ENCODE peak calls at places on chromosomes 13 and 19, in nine cellular contexts. B is dorsolateral prefrontal cortex; D is mucosa of descending colon; I is CD8-positive, alpha-beta T cell; O is ascending aorta; V is tibial nerve; T is GM12865; F is upper lobe of right lung; A is kidney epithelial cell. H is an unnamed sample.

GRCh38 chr13:33249066-33249465 is 36.5 kb downstream of the STARD13 start:
- DNase-seq in B (no peak), D (no peak), I (no peak), O (no peak), V (no peak), T (no peak), F (no peak), A (no peak), H (no peak)

GRCh38 chr19:33840382-33840781 is 43.7 kb downstream of the KCTD15 start:
- DNase-seq in B (no peak), D (no peak), I (no peak), O (no peak), V (no peak), T (no peak), F (peak; percentile 11), A (no peak), H (no peak)

GRCh38 chr13:27619093-27619705 is 1.1 kb downstream of the LNX2 start:
- DNase-seq in B (no peak), D (no peak), I (no peak), O (no peak), V (no peak), T (no peak), F (no peak), A (no peak), H (no peak)

GRCh38 chr13:79867248-79867647 is 386.3 kb downstream of the NDFIP2 start:
- DNase-seq in B (no peak), D (no peak), I (no peak), O (no peak), V (no peak), T (no peak), F (no peak), A (no peak), H (no peak)

GRCh38 chr19:46115396-46116109 is 8.9 kb downstream of the IGFL3 start:
- DNase-seq in B (no peak), D (no peak), I (no peak), O (no peak), V (no peak), T (peak; percentile 46), F (no peak), A (peak; percentile 63), H (no peak)

GRCh38 chr19:56671613-56671994 is at the start of gene ZNF835:
- DNase-seq in B (peak; percentile 97), D (peak; percentile 89), I (peak; percentile 80), O (peak; percentile 63), V (peak; percentile 81), T (peak; percentile 59), F (peak; percentile 94), A (peak; percentile 23), H (no peak)

GRCh38 chr19:12785431-12786011 is 5.8 kb upstream of the JUNB start:
- DNase-seq in B (no peak), D (peak; percentile 46), I (no peak), O (no peak), V (no peak), T (no peak), F (peak; percentile 74), A (no peak), H (no peak)

GRCh38 chr19:1904385-1905070 is 671 bp upstream of the ADAT3 start:
- DNase-seq in B (no peak), D (peak; percentile 45), I (no peak), O (no peak), V (no peak), T (peak; percentile 90), F (no peak), A (peak; percentile 44), H (no peak)

GRCh38 chr19:45404557-45405434 is at the start of gene PPP1R13L:
- DNase-seq in B (no peak), D (peak; percentile 92), I (peak; percentile 28), O (peak; percentile 69), V (no peak), T (peak; percentile 58), F (peak; percentile 95), A (peak; percentile 70), H (no peak)

GRCh38 chr19:9741476-9742171 is 26.9 kb downstream of the ZNF846 start:
- DNase-seq in B (no peak), D (no peak), I (no peak), O (no peak), V (no peak), T (no peak), F (no peak), A (no peak), H (no peak)

GRCh38 chr19:19205416-19206410 is 2.5 kb upstream of the NR2C2AP start:
- DNase-seq in B (peak; percentile 42), D (no peak), I (no peak), O (no peak), V (no peak), T (no peak), F (no peak), A (no peak), H (no peak)

GRCh38 chr19:36058481-36059179 is 3.9 kb downstream of the WDR62 start:
- DNase-seq in B (no peak), D (no peak), I (no peak), O (no peak), V (no peak), T (no peak), F (no peak), A (no peak), H (no peak)

GRCh38 chr19:42281175-42282035 is 12.4 kb downstream of the CIC start:
- DNase-seq in B (peak; percentile 73), D (no peak), I (no peak), O (no peak), V (peak; percentile 61), T (no peak), F (no peak), A (no peak), H (peak; percentile 34)
- TF ChIP-seq CTCF in B (no peak), D (no peak), I (no peak), O (no peak), V (peak; percentile 29), T (no peak), F (no peak), A (no peak), H (no peak)

GRCh38 chr13:50082426-50083283 is 67.4 kb downstream of the KCNRG start:
- DNase-seq in B (peak; percentile 15), D (peak; percentile 95), I (peak; percentile 71), O (no peak), V (peak; percentile 36), T (peak; percentile 87), F (peak; percentile 90), A (peak; percentile 77), H (peak; percentile 43)

GRCh38 chr13:50081899-50082425 is 66.7 kb downstream of the KCNRG start:
- DNase-seq in B (peak; percentile 99), D (peak; percentile 98), I (peak; percentile 97), O (peak; percentile 95), V (peak; percentile 96), T (peak; percentile 99), F (peak; percentile 98), A (peak; percentile 86), H (peak; percentile 99)

GRCh38 chr13:50080856-50081105 is 65.5 kb downstream of the KCNRG start:
- DNase-seq in B (no peak), D (no peak), I (no peak), O (no peak), V (no peak), T (peak; percentile 54), F (no peak), A (no peak), H (no peak)

GRCh38 chr13:50081106-50081898 is 66.1 kb downstream of the KCNRG start:
- DNase-seq in B (no peak), D (peak; percentile 74), I (peak; percentile 32), O (no peak), V (no peak), T (peak; percentile 63), F (peak; percentile 80), A (no peak), H (peak; percentile 53)

DNA sequence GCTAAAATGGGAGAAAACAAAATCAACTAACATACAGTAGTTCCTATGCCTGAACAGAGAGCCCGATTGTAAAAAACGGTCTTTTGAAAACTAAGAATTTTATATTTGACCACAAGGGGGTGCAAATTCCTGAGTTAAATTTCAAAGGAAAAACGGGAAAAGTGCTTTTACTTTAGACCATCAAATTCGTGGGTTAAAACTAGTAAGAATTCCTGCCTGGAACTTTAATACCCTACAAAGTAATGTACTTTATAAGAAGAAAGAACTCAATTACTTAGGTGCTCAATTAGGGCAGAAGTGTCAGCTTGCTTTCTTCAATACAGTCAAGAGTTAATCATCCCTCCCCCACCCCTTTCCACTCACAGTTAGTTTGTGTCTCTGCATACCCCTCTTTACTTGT is 69.8 kb downstream of the KCNRG start:
- DNase-seq in B (no peak), D (no peak), I (no peak), O (no peak), V (no peak), T (no peak), F (no peak), A (no peak), H (no peak)
- TF ChIP-seq CTCF in B (peak; percentile 84), D (peak; percentile 15), I (peak; percentile 74), O (peak; percentile 62), V (peak; percentile 70), T (peak; percentile 32), F (peak; percentile 61), A (peak; percentile 36), H (peak; percentile 82)

GRCh38 chr13:25862156-25862555 is 189.7 kb downstream of the SHISA2 start:
- DNase-seq in B (no peak), D (no peak), I (no peak), O (no peak), V (no peak), T (no peak), F (no peak), A (no peak), H (no peak)

GRCh38 chr13:25865391-25865790 is 186.4 kb downstream of the SHISA2 start:
- DNase-seq in B (no peak), D (no peak), I (no peak), O (no peak), V (no peak), T (no peak), F (no peak), A (no peak), H (no peak)

GRCh38 chr13:25864116-25864515 is 187.7 kb downstream of the SHISA2 start:
- DNase-seq in B (no peak), D (no peak), I (no peak), O (no peak), V (no peak), T (no peak), F (no peak), A (no peak), H (no peak)

GRCh38 chr13:25868483-25868882 is 183.3 kb downstream of the SHISA2 start:
- DNase-seq in B (no peak), D (no peak), I (no peak), O (no peak), V (no peak), T (no peak), F (no peak), A (no peak), H (no peak)

GRCh38 chr13:25864936-25865335 is 186.9 kb downstream of the SHISA2 start:
- DNase-seq in B (no peak), D (no peak), I (no peak), O (no peak), V (no peak), T (no peak), F (no peak), A (no peak), H (no peak)
- TF ChIP-seq CTCF in B (no peak), D (no peak), I (no peak), O (no peak), V (no peak), T (no peak), F (no peak), A (no peak), H (no peak)

GRCh38 chr13:52001120-52001731 is 10.0 kb downstream of the ATP7B start:
- DNase-seq in B (no peak), D (no peak), I (no peak), O (no peak), V (no peak), T (peak; percentile 56), F (no peak), A (peak; percentile 29), H (no peak)
- TF ChIP-seq CTCF in B (peak; percentile 75), D (peak; percentile 37), I (peak; percentile 66), O (peak; percentile 67), V (peak; percentile 57), T (peak; percentile 65), F (peak; percentile 75), A (peak; percentile 63), H (peak; percentile 72)